ENCODE peak calls at places on chromosomes 4 and X, in five cellular contexts. K, X, P, S and V are unnamed samples.

GRCh38 chr4:151824647-151825046 is 63.8 kb upstream of the GATB start:
- DNase-seq in K (no peak), X (no peak), P (no peak), S (no peak), V (no peak)

GRCh38 chr4:106494066-106494465 is 125.5 kb upstream of the GIMD1 start:
- DNase-seq in K (no peak), X (no peak), P (peak), S (no peak), V (no peak)

GRCh38 chr4:109052699-109053656 is 249.5 kb downstream of the COL25A1 start:
- DNase-seq in K (no peak), X (no peak), P (peak), S (no peak), V (no peak)

GRCh38 chr4:149914521-149915115 is 99.0 kb upstream of the IQCM start:
- DNase-seq in K (no peak), X (no peak), P (peak), S (no peak), V (no peak)

GRCh38 chr4:74005528-74005927 is 7.1 kb upstream of the CXCL5 start:
- DNase-seq in K (no peak), X (no peak), P (peak), S (no peak), V (no peak)

GRCh38 chrX:54180403-54180802 is 2.7 kb downstream of the FAM120C start:
- DNase-seq in K (no peak), X (no peak), P (peak), S (no peak), V (no peak)

GRCh38 chr4:155481150-155481549 is 104.4 kb upstream of the MAP9 start:
- DNase-seq in K (no peak), X (no peak), P (no peak), S (no peak), V (no peak)

GRCh38 chr4:91958651-91959050 is 345.1 kb upstream of the GRID2 start:
- DNase-seq in K (no peak), X (no peak), P (no peak), S (no peak), V (no peak)

GRCh38 chr4:23504094-23504493 is 385.8 kb downstream of the PPARGC1A start:
- DNase-seq in K (no peak), X (no peak), P (no peak), S (no peak), V (no peak)

GRCh38 chrX:20001615-20002014 is 10.8 kb upstream of the BCLAF3 start:
- DNase-seq in K (no peak), X (no peak), P (no peak), S (no peak), V (no peak)

GRCh38 chr4:182062936-182063335 is 180.3 kb upstream of the TENM3 start:
- DNase-seq in K (no peak), X (no peak), P (peak), S (no peak), V (no peak)

GRCh38 chrX:9682456-9682855 is 83.2 kb downstream of the GPR143 start:
- DNase-seq in K (no peak), X (no peak), P (peak), S (no peak), V (no peak)